ENCODE peak calls at places on chromosomes 16 and 17, in nine cellular contexts. L is CD4-positive, CD25-positive, alpha-beta regulatory T cell; Q is adrenal gland; G is OCI-LY7; U is H9; K is GM23248; Z is heart right ventricle; E is mesenchymal stem cell; J is neural progenitor cell. R is an unnamed sample.

GRCh38 chr17:39700148-39700987 is 504 bp downstream of the ERBB2 start:
- DNase-seq in J (peak; percentile 77), L (no peak), Z (no peak), K (peak; percentile 64), G (no peak), Q (no peak), E (peak; percentile 48), U (no peak), R (no peak)

GRCh38 chr17:1769826-1770477 is 8.1 kb downstream of the SERPINF1 start:
- DNase-seq in G (no peak), L (no peak), J (no peak), Q (no peak), Z (no peak), E (no peak), U (peak; percentile 88), K (no peak), R (no peak)

GRCh38 chr16:66928702-66929388 is 3.5 kb upstream of the RRAD start:
- DNase-seq in Z (no peak), E (peak; percentile 55), U (peak; percentile 70), K (peak; percentile 68), G (peak; percentile 29), Q (no peak), J (peak; percentile 58), L (no peak), R (no peak)

GRCh38 chr17:12721581-12721980 is 55.9 kb downstream of the MYOCD start:
- DNase-seq in U (no peak), G (no peak), E (no peak), Q (no peak), J (no peak), L (no peak), K (no peak), Z (no peak), R (no peak)

GRCh38 chr16:76650579-76650978 is 373.4 kb downstream of the CNTNAP4 start:
- DNase-seq in U (no peak), E (peak; percentile 24), K (no peak), Z (no peak), L (no peak), G (no peak), J (no peak), Q (no peak), R (no peak)

GRCh38 chr17:11986939-11987329 is 10.3 kb downstream of the ZNF18 start:
- DNase-seq in Q (no peak), E (peak; percentile 57), Z (no peak), J (peak; percentile 56), U (no peak), K (peak; percentile 69), L (no peak), G (peak; percentile 17), R (no peak)

GRCh38 chr17:82881292-82881823 is 41.5 kb upstream of the ZNF750 start:
- DNase-seq in Z (no peak), U (no peak), Q (no peak), G (no peak), J (no peak), E (no peak), K (no peak), L (no peak), R (no peak)

GRCh38 chr17:62562656-62563055 is 64.8 kb upstream of the MRC2 start:
- DNase-seq in Z (no peak), U (no peak), L (no peak), E (peak; percentile 53), Q (peak; percentile 53), K (peak; percentile 59), G (no peak), J (no peak), R (no peak)

GRCh38 chr17:1709971-1710806 is at the start of gene TLCD2:
- DNase-seq in E (peak; percentile 82), Z (peak; percentile 81), U (peak; percentile 78), K (peak; percentile 87), Q (peak; percentile 77), L (no peak), J (peak; percentile 79), G (no peak), R (no peak)

GRCh38 chr17:53134546-53134945 is 688.2 kb upstream of the KIF2B start:
- DNase-seq in L (no peak), E (no peak), Z (no peak), G (no peak), K (no peak), Q (no peak), J (no peak), U (no peak), R (no peak)

GRCh38 chr16:67951485-67951884 is 7.6 kb upstream of the LCAT start:
- DNase-seq in K (no peak), E (no peak), L (no peak), J (no peak), G (no peak), Q (peak; percentile 74), Z (peak; percentile 83), U (no peak), R (no peak)

GRCh38 chr16:9351440-9351839 is 260.0 kb downstream of the HAPSTR1 start:
- DNase-seq in Z (no peak), U (no peak), K (no peak), G (no peak), J (no peak), Q (no peak), E (no peak), L (no peak), R (no peak)

GRCh38 chr17:73792994-73793393 is 148.7 kb upstream of the SDK2 start:
- DNase-seq in E (no peak), J (no peak), K (no peak), L (no peak), U (no peak), G (no peak), Z (no peak), Q (no peak), R (no peak)

GRCh38 chr17:63995626-63996025 is 2.5 kb upstream of the PRR29 start:
- DNase-seq in E (no peak), U (peak; percentile 29), J (peak; percentile 0), G (no peak), K (no peak), Z (no peak), Q (no peak), L (no peak), R (no peak)

GRCh38 chr17:17493249-17493985 is 2.8 kb downstream of the RASD1 start:
- DNase-seq in Z (peak; percentile 46), L (no peak), E (no peak), U (peak; percentile 62), K (peak; percentile 21), Q (no peak), G (no peak), J (peak; percentile 68), R (no peak)

GRCh38 chr16:85428899-85429775 is 184.0 kb upstream of the GSE1 start:
- DNase-seq in Q (no peak), L (no peak), G (no peak), U (no peak), K (no peak), E (no peak), Z (no peak), J (no peak), R (no peak)

DNA sequence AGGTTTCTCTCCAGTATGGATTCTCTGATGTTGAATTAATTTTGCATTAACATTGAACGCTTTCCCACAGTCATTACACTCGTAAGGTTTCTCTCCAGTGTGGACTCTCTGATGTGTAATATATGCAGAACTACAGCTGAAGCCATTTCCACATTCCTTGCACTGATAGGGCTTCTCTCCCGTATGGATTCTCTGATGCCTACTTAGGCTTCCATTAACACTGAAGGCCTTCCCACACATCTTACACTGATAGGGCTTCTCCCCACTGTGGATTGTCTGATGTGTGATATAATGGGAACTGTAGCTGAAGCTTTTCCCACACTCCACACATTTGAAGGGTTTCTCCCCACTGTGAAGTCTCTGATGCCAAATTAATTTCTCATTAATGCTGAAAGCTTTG is 7.2 kb upstream of the TLE7 start:
- DNase-seq in Q (no peak), G (no peak), K (no peak), E (no peak), L (no peak), U (no peak), J (no peak), Z (no peak), R (no peak)
- H3K9me3 ChIP-seq in Q (no peaks in the 10 kb centered on the region), G (no peaks in the 10 kb centered on the region), K (peaks cover 23% of the 10 kb centered on the region), E (peaks cover 97% of the 10 kb centered on the region), L (peaks cover 92% of the 10 kb centered on the region), U (peaks cover 52% of the 10 kb centered on the region), J (peaks cover 37% of the 10 kb centered on the region), Z (peaks cover 20% of the 10 kb centered on the region), R (peaks cover 26% of the 10 kb centered on the region)

DNA sequence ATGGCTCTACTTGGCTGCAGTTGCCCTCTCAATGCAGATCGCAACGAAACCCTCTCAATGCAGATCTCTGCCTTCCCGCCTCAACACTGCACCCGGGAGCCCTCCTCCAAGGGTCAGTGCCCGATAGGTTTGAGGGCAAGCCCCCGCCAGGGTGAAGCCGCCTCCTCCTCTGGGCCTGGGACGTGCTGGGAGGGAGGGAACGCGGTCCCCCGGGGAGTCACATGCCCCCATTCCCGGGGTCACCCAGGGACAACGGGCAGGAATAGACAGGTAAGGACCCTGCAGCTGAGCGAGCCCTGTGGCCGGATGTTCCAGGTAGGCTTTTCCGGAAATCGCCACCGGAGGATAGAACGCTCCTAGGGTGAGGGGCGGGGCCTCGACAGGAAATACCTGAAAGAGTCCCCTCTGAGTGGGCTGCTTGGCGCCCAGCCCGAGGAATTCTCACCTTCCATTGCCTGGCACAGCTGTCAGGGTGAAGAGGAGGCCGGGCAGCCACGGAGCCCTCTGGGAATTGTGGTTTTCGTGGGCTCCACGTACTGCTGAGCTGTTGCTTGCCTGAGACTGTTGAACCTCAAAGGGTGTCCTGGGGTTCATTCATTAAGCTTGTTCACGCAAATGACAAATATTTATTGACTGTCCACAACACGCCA is 12.8 kb downstream of the ZNF174 start:
- DNase-seq in G (no peak), E (no peak), Q (no peak), K (no peak), L (no peak), U (no peak), J (no peak), Z (no peak), R (no peak)
- H3K9me3 ChIP-seq in G (no peaks in the 10 kb centered on the region), E (peaks cover 72% of the 10 kb centered on the region), Q (peaks cover under 1% of the 10 kb centered on the region), K (no peaks in the 10 kb centered on the region), L (peaks cover 56% of the 10 kb centered on the region), U (peaks cover 50% of the 10 kb centered on the region), J (peaks cover 29% of the 10 kb centered on the region), Z (peaks cover 7% of the 10 kb centered on the region), R (peaks cover 15% of the 10 kb centered on the region)

DNA sequence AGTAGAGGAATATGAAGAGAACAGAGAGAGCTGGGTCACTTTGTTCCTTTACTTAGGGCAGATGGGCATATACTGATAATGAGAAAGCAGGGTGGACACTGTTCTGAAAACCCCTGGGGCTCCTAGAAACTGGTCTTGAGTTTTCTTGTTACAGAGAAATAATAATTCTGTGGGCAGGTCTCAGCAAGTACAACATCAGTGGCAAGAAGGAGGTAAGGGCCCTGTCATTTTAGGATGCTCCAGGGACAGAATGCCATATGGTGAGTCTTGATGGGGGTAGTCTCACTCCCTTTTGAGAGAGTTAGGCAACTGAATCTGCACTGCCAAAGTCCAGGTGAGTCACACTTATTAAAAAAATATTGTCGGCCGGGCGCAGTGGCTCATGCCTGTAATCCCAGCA is 102.3 kb downstream of the KCNJ2 start:
- DNase-seq in Z (no peak), E (no peak), K (no peak), U (no peak), L (no peak), J (no peak), Q (no peak), G (no peak), R (no peak)
- H3K9me3 ChIP-seq in Z (no peaks in the 10 kb centered on the region), E (no peaks in the 10 kb centered on the region), K (no peaks in the 10 kb centered on the region), U (no peaks in the 10 kb centered on the region), L (no peaks in the 10 kb centered on the region), J (no peaks in the 10 kb centered on the region), Q (no peaks in the 10 kb centered on the region), G (no peaks in the 10 kb centered on the region), R (no peaks in the 10 kb centered on the region)

DNA sequence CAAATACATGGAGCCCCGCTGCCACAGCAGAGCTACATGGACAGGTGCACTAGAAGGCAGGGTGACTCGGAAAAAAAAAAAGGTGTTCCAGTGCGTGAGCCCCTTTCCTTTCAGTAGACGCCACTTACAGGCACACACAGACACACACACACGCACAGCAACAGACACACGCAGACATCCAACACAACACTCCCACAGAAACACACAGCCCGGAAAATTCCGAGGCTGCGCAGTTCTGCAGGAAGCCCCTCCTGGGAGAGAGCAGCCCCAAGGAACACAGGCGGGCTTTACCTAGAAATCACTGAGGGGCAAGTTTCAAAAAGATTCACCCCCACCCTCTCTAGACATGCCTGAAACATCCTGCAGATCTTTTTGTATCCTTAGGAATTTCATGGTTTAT is 136.0 kb upstream of the WSB1 start:
- DNase-seq in E (no peak), K (no peak), L (no peak), Z (no peak), U (no peak), G (no peak), J (no peak), Q (no peak), R (no peak)
- H3K9me3 ChIP-seq in E (no peaks in the 10 kb centered on the region), K (no peaks in the 10 kb centered on the region), L (no peaks in the 10 kb centered on the region), Z (no peaks in the 10 kb centered on the region), U (peaks cover 71% of the 10 kb centered on the region), G (no peaks in the 10 kb centered on the region), J (peaks cover 21% of the 10 kb centered on the region), Q (no peaks in the 10 kb centered on the region), R (no peaks in the 10 kb centered on the region)

R was measured in T-helper 17 cell.